ENCODE peak calls at places on chromosomes 11 and 22, in six cellular contexts. Z, J, W, S, G and C are unnamed samples.

GRCh38 chr11:65696802-65697552 is 15.1 kb upstream of the KAT5 start:
- DNase-seq in Z (no peak), J (no peak), W (no peak), S (no peak), G (no peak), C (no peak)

GRCh38 chr11:64649304-64649703 is 58.3 kb downstream of the SLC22A12 start:
- DNase-seq in Z (no peak), J (no peak), W (no peak), S (no peak), G (no peak), C (no peak)

GRCh38 chr22:49502126-49502826 is 325.4 kb downstream of the BRD1 start:
- DNase-seq in Z (no peak), J (no peak), W (no peak), S (peak; percentile 4), G (no peak), C (no peak)

GRCh38 chr11:96486890-96487633 is 97.2 kb downstream of the JRKL start:
- DNase-seq in Z (no peak), J (no peak), W (no peak), S (peak; percentile 58), G (no peak), C (no peak)

GRCh38 chr11:119694334-119694733 is 34.7 kb downstream of the NECTIN1 start:
- DNase-seq in Z (peak; percentile 80), J (no peak), W (no peak), S (no peak), G (no peak), C (no peak)

GRCh38 chr22:44890416-44891292 is 119.2 kb downstream of the PHF21B start:
- DNase-seq in Z (no peak), J (no peak), W (no peak), S (no peak), G (no peak), C (no peak)

GRCh38 chr11:71086687-71087258 is 165.6 kb downstream of the SHANK2 start:
- DNase-seq in Z (peak; percentile 38), J (no peak), W (no peak), S (peak; percentile 22), G (no peak), C (no peak)

GRCh38 chr11:68116892-68117435 is 4.2 kb downstream of the CHKA start:
- DNase-seq in Z (no peak), J (no peak), W (no peak), S (no peak), G (no peak), C (no peak)

GRCh38 chr11:44140805-44141204 is 45.3 kb downstream of the EXT2 start:
- DNase-seq in Z (no peak), J (no peak), W (no peak), S (no peak), G (no peak), C (no peak)

GRCh38 chr22:31106001-31106571 is 1.3 kb downstream of the SELENOM start:
- DNase-seq in Z (no peak), J (peak; percentile 61), W (peak; percentile 12), S (no peak), G (no peak), C (peak; percentile 51)

GRCh38 chr22:28183078-28183870 is 264.2 kb upstream of the PITPNB start:
- DNase-seq in Z (no peak), J (no peak), W (no peak), S (no peak), G (no peak), C (no peak)

GRCh38 chr22:20752873-20753272 is 21.0 kb upstream of the SERPIND1 start:
- DNase-seq in Z (no peak), J (no peak), W (no peak), S (no peak), G (no peak), C (no peak)

GRCh38 chr11:85750646-85751045 is 60.3 kb downstream of the SYTL2 start:
- DNase-seq in Z (no peak), J (no peak), W (no peak), S (no peak), G (no peak), C (no peak)

GRCh38 chr11:85751738-85752137 is 59.2 kb downstream of the SYTL2 start:
- DNase-seq in Z (no peak), J (no peak), W (no peak), S (no peak), G (no peak), C (no peak)

GRCh38 chr11:85752890-85753581 is 57.9 kb downstream of the SYTL2 start:
- DNase-seq in Z (no peak), J (peak; percentile 18), W (no peak), S (no peak), G (no peak), C (peak; percentile 24)

GRCh38 chr11:85749884-85750283 is 61.1 kb downstream of the SYTL2 start:
- DNase-seq in Z (no peak), J (no peak), W (no peak), S (no peak), G (no peak), C (no peak)

DNA sequence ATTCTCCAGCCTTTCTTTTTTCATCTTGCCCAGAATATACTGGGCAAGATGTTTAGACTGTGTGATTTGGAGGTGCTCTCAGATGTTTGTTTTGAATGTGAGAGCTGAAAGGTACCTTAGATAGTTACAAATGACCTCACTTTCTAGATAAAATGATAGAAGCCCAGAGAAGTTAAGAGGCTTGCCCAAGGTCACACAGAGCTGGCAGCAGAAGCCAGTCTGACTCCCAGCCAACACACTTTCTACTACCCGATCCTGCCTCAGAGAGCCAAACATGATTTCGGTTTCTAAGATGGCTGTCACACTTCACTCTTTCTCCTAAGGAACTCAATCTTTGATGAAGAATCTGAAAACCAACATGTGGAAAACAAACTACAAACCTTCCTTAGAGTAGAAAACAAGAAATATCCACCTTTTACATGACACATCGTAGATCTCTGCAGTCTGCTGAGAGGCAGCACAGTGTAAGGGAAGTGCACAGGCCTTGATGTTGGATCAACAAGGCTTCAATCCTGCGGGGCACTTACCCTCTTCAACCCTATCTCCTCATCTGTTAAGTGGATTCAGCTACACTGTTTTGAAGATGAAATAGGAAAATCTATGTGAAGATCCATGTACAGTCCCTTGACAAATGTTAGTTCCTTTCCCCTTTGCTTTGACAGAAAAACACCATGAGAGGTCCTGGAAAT is 58.6 kb downstream of the SYTL2 start:
- DNase-seq in Z (no peak), J (no peak), W (no peak), S (no peak), G (no peak), C (no peak)
- H3K4me3 ChIP-seq in Z (no peak overlapping the region), J (no peak overlapping the region), W (no peak overlapping the region), S (no peak overlapping the region), G (no peak overlapping the region), C (no peak overlapping the region)

DNA sequence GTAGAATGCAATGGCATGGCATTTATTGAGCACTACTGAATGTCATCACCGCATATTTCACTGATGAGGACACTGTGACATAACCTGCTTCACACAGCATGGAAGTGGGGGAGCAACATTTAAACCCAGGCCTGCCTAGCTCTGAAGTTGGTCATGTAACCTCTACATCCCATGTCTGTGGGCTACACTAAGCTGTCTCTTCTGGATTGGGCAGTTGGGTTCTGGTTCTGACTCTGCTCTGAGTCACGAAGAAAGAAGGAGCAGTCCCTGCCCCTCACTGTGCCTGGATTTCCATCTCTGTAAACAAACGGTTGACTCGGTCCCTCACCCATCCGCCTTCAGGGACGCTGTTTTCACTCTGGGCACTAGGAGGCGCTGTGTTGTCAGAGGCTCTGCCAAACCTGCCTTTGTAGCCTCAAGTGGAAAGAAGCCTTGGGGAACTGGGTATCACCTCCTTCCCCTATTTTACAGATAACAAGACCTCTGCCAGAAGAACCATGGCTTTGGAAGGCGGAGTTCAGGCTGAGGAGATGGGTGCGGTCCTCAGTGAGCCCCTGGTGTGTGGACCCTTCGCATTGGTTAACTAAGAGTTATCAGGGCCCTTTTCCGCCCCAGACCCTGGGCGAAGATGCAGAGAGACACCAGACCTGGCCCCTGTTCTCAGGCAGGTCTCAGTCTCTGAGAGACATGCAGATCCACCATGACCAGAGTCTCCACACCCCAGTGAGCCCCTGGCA is 12.6 kb upstream of the ARHGEF17 start:
- DNase-seq in Z (peak; percentile 56), J (peak; percentile 63), W (peak; percentile 73), S (peak; percentile 78), G (peak; percentile 64), C (peak; percentile 68)
- TF ChIP-seq CTCF in Z (peak; percentile 86), J (peak; percentile 58), W (peak; percentile 95), S (peak; percentile 99), G (peak; percentile 98), C (peak; percentile 88)

GRCh38 chr11:115663790-115664189 is 159.6 kb upstream of the CADM1 start:
- DNase-seq in Z (no peak), J (no peak), W (no peak), S (no peak), G (no peak), C (no peak)

GRCh38 chr11:115657586-115657985 is 153.4 kb upstream of the CADM1 start:
- DNase-seq in Z (no peak), J (no peak), W (no peak), S (peak; percentile 45), G (no peak), C (no peak)

GRCh38 chr11:115659061-115659963 is 155.1 kb upstream of the CADM1 start:
- DNase-seq in Z (peak; percentile 58), J (no peak), W (peak; percentile 35), S (peak; percentile 19), G (no peak), C (peak; percentile 61)

GRCh38 chr11:115656684-115657083 is 152.5 kb upstream of the CADM1 start:
- DNase-seq in Z (peak; percentile 62), J (no peak), W (no peak), S (no peak), G (no peak), C (no peak)

GRCh38 chr11:115660072-115660805 is 156.0 kb upstream of the CADM1 start:
- DNase-seq in Z (no peak), J (no peak), W (no peak), S (no peak), G (no peak), C (no peak)
- H3K4me3 ChIP-seq in Z (no peak overlapping the region), J (no peak overlapping the region), W (peak overlapping the region; percentile 46), S (peak overlapping the region; percentile 37), G (no peak overlapping the region), C (no peak overlapping the region)

GRCh38 chr22:19680287-19680881 is 33.9 kb upstream of the SEPTIN5 start:
- DNase-seq in Z (no peak), J (no peak), W (no peak), S (no peak), G (no peak), C (no peak)

GRCh38 chr22:19681863-19682245 is 32.4 kb upstream of the SEPTIN5 start:
- DNase-seq in Z (no peak), J (no peak), W (no peak), S (no peak), G (no peak), C (no peak)

GRCh38 chr22:19678949-19679348 is 35.4 kb upstream of the SEPTIN5 start:
- DNase-seq in Z (no peak), J (no peak), W (no peak), S (no peak), G (no peak), C (no peak)

GRCh38 chr22:19680911-19681862 is 33.1 kb upstream of the SEPTIN5 start:
- DNase-seq in Z (no peak), J (no peak), W (no peak), S (no peak), G (no peak), C (no peak)

DNA sequence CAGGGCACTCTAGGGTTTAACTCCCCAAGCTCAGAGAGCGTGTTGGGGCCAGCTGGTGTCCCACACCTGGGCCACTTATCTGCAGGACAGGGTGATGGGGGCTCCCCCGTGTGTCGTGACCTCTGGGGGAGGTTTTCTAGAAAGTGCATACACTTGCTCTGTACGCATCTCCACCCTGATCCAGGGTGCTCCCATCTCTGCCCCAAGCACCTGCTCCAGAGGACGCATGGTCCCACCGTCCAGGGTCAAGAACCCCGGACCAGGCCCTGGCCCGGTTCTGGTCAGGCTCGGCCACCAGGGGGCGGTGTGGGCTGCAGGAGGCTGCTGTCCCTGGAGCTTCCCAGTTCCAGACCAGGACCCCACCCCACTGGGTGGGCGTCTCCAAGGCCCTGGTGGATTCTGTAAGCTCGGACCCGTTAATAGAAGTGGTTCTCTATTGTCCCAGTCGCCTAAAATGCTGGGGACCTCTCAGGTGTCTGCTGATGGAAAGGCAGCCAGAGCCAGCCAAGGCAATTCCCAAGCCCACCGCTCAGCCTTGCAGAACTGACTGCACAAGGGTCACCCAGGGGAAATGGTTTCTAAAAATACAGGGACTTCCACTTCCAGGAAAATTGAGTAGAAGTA is 34.7 kb upstream of the SEPTIN5 start:
- DNase-seq in Z (peak; percentile 63), J (no peak), W (peak; percentile 38), S (no peak), G (no peak), C (no peak)
- TF ChIP-seq CTCF in Z (peak; percentile 86), J (peak; percentile 69), W (peak; percentile 88), S (peak; percentile 70), G (peak; percentile 84), C (peak; percentile 91)